ENCODE peak calls at places on chromosomes 1 and 21, in seven cellular contexts. F, A, Y, G, E, O and T are unnamed samples.

GRCh38 chr1:218991089-218991488 is 182.6 kb upstream of the LYPLAL1 start:
- DNase-seq in A (no peak), G (no peak), F (no peak), E (no peak), O (no peak), Y (no peak), T (no peak)

GRCh38 chr1:147337040-147337439 is 94.6 kb downstream of the CHD1L start:
- DNase-seq in A (no peak), E (no peak), F (no peak), O (no peak), G (no peak), Y (no peak), T (no peak)

GRCh38 chr1:178540204-178540603 is 27.3 kb downstream of the TEX35 start:
- DNase-seq in E (no peak), Y (no peak), F (no peak), A (no peak), O (no peak), G (no peak), T (no peak)

GRCh38 chr1:109500886-109501285 is 7.0 kb downstream of the CYB561D1 start:
- DNase-seq in Y (no peak), G (no peak), E (no peak), F (no peak), O (peak; percentile 55), A (no peak), T (no peak)

GRCh38 chr1:231028676-231029075 is 11.4 kb downstream of the FAM89A start:
- DNase-seq in G (no peak), Y (no peak), E (no peak), F (no peak), A (no peak), O (no peak), T (no peak)

GRCh38 chr1:7574121-7575040 is 196.7 kb upstream of the VAMP3 start:
- DNase-seq in A (no peak), G (no peak), Y (no peak), E (peak; percentile 84), F (no peak), O (no peak), T (no peak)

GRCh38 chr21:27819299-27819698 is 852.4 kb upstream of the ADAMTS5 start:
- DNase-seq in G (no peak), F (no peak), O (no peak), A (no peak), E (no peak), Y (no peak), T (no peak)

GRCh38 chr1:6267686-6268281 is 6.9 kb upstream of the GPR153 start:
- DNase-seq in G (no peak), A (no peak), Y (no peak), O (no peak), E (no peak), F (no peak), T (no peak)

GRCh38 chr1:205286335-205286950 is 35.1 kb downstream of the NUAK2 start:
- DNase-seq in F (no peak), E (no peak), A (no peak), G (no peak), Y (no peak), O (no peak), T (no peak)
- TF ChIP-seq POLR2A in F (no peak), E (no peak), A (no peak), G (no peak), Y (no peak), O (no peak), T (no peak)

DNA sequence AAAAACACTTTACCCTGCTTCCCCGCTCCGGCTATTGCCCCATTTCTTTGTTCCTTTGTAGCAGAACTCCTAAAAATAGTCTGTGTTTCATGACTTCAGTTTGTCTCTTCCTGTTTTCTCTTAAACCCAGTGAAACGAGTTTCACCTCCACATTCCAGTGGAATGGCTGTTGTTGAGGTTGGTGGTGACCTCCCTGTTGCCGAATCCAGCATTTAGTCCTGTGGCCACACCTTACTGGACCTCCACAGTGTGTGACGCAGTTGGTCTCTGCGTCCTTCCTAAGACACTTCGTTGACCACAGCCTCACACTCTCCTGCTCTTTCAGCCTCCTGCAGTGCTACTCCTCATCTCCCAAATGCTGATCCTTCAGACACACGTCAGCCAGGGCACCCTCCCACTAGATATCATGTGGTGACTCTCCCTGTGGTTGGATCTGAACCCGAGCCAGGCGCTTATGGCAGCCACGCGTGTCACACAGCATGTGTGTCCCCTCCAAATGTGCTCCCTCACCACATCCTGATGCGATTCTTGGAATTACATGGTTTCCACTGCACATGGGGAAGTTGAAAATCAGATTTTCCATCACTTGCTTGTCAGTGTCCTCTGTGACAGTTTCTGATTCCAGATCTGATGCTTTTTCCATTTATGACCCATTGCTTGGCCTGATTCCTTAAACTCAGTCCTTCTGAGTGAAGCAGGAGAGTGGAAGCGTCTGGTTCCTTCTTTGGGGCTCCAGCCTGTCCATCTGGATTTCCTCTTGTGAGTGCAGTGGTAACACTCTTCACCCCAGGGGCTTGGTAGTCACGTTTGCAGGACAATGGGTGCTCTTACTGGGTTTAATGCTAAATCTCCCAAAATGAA is 99.1 kb upstream of the ARTN start:
- DNase-seq in G (peak; percentile 41), O (no peak), A (no peak), F (no peak), E (no peak), Y (no peak), T (peak; percentile 50)
- TF ChIP-seq POLR2A in G (no peak), O (no peak), A (no peak), F (no peak), E (no peak), Y (no peak), T (no peak)

DNA sequence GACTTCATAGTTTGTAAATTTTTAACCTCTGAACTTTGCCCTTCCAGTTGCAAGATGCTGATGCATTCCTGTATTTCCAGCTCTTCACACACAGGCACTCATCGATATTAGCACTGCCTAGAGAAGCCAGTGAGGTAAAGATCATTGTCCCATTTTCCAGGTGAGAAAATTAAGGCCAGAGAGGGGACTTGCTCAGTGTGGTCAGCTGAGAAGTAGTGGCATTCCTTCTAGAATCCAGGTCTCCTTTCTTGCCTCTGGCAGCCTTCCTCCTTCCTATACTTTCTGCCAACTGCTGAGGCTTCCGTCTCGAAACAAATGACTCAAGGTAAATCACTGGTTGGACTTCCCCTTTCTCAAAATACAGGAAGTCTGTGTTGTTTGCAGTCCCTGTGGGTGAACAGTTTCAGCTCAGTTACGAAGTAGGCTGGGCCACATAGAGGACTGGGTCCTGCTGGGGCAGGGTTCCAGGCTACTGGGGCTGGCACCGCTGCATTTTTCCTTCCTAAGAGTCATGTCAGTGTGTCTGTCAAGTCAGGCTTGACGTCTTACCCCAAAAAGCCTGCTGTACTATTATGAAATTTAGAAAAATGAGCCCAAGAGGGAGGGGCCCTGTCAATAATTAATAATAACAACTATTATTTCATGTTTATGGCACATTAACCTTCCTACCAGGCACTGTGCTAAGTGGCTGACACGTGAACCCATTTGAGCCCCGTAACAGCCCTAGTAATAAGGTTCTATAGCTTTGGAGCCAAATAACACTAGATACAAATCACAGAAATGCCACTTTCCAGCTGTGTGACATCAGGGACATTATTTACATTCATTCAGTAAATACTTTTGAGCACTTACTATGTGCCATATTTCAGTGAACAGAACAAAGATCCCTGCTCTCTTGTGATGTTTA is 16.6 kb upstream of the RNF19B start:
- DNase-seq in A (peak; percentile 64), G (peak; percentile 54), O (no peak), F (no peak), Y (no peak), E (peak; percentile 58), T (peak; percentile 77)
- TF ChIP-seq POLR2A in A (no peak), G (no peak), O (no peak), F (no peak), Y (no peak), E (peak; percentile 20), T (no peak)

GRCh38 chr1:26921462-26922200 is at the start of gene NUDC:
- DNase-seq in A (peak; percentile 98), Y (peak; percentile 92), E (peak; percentile 98), G (peak; percentile 96), O (peak; percentile 96), F (peak; percentile 97), T (peak; percentile 71)
- TF ChIP-seq POLR2A in A (peak; percentile 85), Y (peak; percentile 89), E (peak; percentile 81), G (peak; percentile 56), O (peak; percentile 84), F (peak; percentile 86), T (peak; percentile 66)

GRCh38 chr1:211577826-211578639 is 928 bp downstream of the SLC30A1 start:
- DNase-seq in E (peak; percentile 85), G (peak; percentile 36), O (peak; percentile 71), A (peak; percentile 87), F (peak; percentile 69), Y (no peak), T (peak; percentile 60)
- TF ChIP-seq POLR2A in E (peak; percentile 15), G (no peak), O (no peak), A (no peak), F (no peak), Y (no peak), T (peak; percentile 25)

GRCh38 chr1:146019225-146020057 is 2.1 kb downstream of the HJV start:
- DNase-seq in A (peak; percentile 46), Y (no peak), F (no peak), E (no peak), G (no peak), O (no peak), T (no peak)

GRCh38 chr1:146021046-146021445 is 489 bp downstream of the HJV start:
- DNase-seq in A (no peak), Y (no peak), O (no peak), G (no peak), E (no peak), F (no peak), T (no peak)

GRCh38 chr1:146021622-146022402 is at the start of gene HJV:
- DNase-seq in G (no peak), Y (no peak), F (no peak), E (no peak), A (no peak), O (no peak), T (no peak)

GRCh38 chr1:146022403-146023127 is 1.0 kb upstream of the HJV start:
- DNase-seq in A (no peak), Y (no peak), O (no peak), F (no peak), G (no peak), E (no peak), T (no peak)

DNA sequence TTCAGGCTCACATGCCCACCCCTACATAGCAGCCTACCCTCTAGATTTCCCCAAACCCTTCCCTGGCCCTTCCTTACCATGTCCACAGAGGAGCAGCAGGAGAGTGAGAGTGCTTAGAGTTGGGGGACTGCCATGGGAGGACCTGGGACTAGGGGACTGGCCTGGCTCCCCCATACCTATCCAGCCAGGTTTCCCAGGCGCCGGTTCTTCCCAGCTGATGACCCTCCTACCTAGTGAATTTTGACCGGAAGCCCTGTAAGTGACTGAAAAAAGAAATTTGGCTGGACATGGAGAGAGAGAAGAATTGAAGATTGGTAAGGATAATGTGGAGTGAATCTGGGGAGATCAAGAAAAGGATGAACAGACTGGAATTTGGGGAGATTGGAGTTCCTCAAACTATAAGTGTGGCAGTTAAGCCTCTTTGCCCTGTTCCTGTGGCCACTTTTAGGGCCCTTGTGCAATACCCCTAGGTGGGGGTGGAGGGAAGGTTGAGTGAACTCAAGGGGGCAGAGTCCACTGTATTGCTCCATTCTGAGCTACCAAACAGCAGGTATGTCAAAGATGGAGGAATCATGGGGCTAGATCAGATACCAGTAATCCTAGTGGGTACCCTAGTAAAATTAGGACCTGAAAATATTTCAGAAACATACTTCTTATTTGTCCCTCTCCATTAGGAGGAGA is 1.3 kb downstream of the HJV start:
- DNase-seq in E (no peak), O (no peak), G (no peak), A (no peak), F (no peak), Y (no peak), T (no peak)
- TF ChIP-seq POLR2A in E (no peak), O (no peak), G (no peak), A (no peak), F (no peak), Y (no peak), T (no peak)